ENCODE peak calls at places on chromosome 20, in ten cellular contexts. T is breast epithelium, H is sigmoid colon, J is uterus, Q is neural progenitor cell, O is mammary epithelial cell, M is heart right ventricle, N is cardiac muscle cell, F is transverse colon, C is stomach. W is an unnamed sample.

GRCh38 chr20:1185316-1185741 is 548 bp upstream of the TMEM74B start:
- DNase-seq in T (no peak), H (no peak), J (no peak), Q (peak; percentile 65), O (no peak), M (peak; percentile 26), N (no peak), F (no peak), C (no peak), W (no peak)

GRCh38 chr20:33262658-33263065 is 20.4 kb upstream of the BPIFB1 start:
- DNase-seq in T (no peak), H (no peak), J (no peak), Q (peak; percentile 86), O (peak; percentile 54), M (no peak), N (peak; percentile 81), F (no peak), C (peak; percentile 67), W (no peak)

GRCh38 chr20:2101057-2101934 is at the start of gene STK35:
- DNase-seq in T (peak; percentile 81), H (peak; percentile 92), J (no peak), Q (no peak), O (peak; percentile 65), M (peak; percentile 85), N (no peak), F (peak; percentile 85), C (no peak), W (peak; percentile 92)

GRCh38 chr20:48605364-48606116 is 222.3 kb downstream of the PREX1 start:
- DNase-seq in T (peak; percentile 27), H (peak; percentile 51), J (no peak), Q (no peak), O (no peak), M (no peak), N (no peak), F (no peak), C (no peak), W (no peak)

GRCh38 chr20:57560554-57561355 is at the start of gene PCK1:
- DNase-seq in T (no peak), H (no peak), J (peak; percentile 65), Q (no peak), O (no peak), M (peak; percentile 65), N (peak; percentile 51), F (peak; percentile 96), C (peak; percentile 80), W (no peak)

GRCh38 chr20:37364927-37365272 is 19.0 kb downstream of the SRC start:
- DNase-seq in T (no peak), H (peak; percentile 38), J (no peak), Q (no peak), O (no peak), M (no peak), N (no peak), F (no peak), C (no peak), W (no peak)

GRCh38 chr20:18263723-18264122 is 24.6 kb upstream of the ZNF133 start:
- DNase-seq in T (no peak), H (no peak), J (no peak), Q (no peak), O (peak; percentile 65), M (no peak), N (no peak), F (peak; percentile 76), C (peak; percentile 47), W (no peak)

GRCh38 chr20:58888521-58889333 is 36.2 kb downstream of the GNAS start:
- DNase-seq in T (peak; percentile 82), H (peak; percentile 93), J (peak; percentile 83), Q (peak; percentile 96), O (peak; percentile 73), M (peak; percentile 83), N (peak; percentile 78), F (peak; percentile 87), C (peak; percentile 82), W (peak; percentile 84)

GRCh38 chr20:8587810-8588209 is 455.7 kb downstream of the PLCB1 start:
- DNase-seq in T (no peak), H (no peak), J (no peak), Q (no peak), O (no peak), M (no peak), N (no peak), F (no peak), C (no peak), W (no peak)

GRCh38 chr20:41391587-41392001 is 25.0 kb upstream of the EMILIN3 start:
- DNase-seq in T (no peak), H (no peak), J (no peak), Q (peak; percentile 30), O (peak; percentile 80), M (no peak), N (no peak), F (no peak), C (no peak), W (no peak)

GRCh38 chr20:18541741-18542140 is 25.5 kb upstream of the SMIM26 start:
- DNase-seq in T (no peak), H (no peak), J (no peak), Q (no peak), O (peak; percentile 75), M (no peak), N (no peak), F (no peak), C (no peak), W (no peak)

GRCh38 chr20:9068896-9069663 is at the start of gene PLCB4:
- DNase-seq in T (peak; percentile 64), H (peak; percentile 73), J (peak; percentile 36), Q (peak; percentile 74), O (peak; percentile 35), M (peak; percentile 52), N (peak; percentile 34), F (peak; percentile 60), C (peak; percentile 68), W (peak; percentile 73)

GRCh38 chr20:2875690-2876203 is 2.5 kb downstream of the PTPRA start:
- DNase-seq in T (no peak), H (no peak), J (no peak), Q (no peak), O (no peak), M (no peak), N (no peak), F (no peak), C (no peak), W (no peak)

GRCh38 chr20:625360-625932 is 15.3 kb upstream of the TCF15 start:
- DNase-seq in T (no peak), H (no peak), J (no peak), Q (no peak), O (no peak), M (no peak), N (no peak), F (no peak), C (no peak), W (no peak)

GRCh38 chr20:59667981-59668515 is 63.7 kb downstream of the PHACTR3 start:
- DNase-seq in T (no peak), H (no peak), J (no peak), Q (no peak), O (no peak), M (no peak), N (no peak), F (no peak), C (no peak), W (no peak)

GRCh38 chr20:47306095-47306494 is 50.4 kb downstream of the ZMYND8 start:
- DNase-seq in T (no peak), H (peak; percentile 46), J (no peak), Q (no peak), O (no peak), M (no peak), N (no peak), F (no peak), C (no peak), W (no peak)

GRCh38 chr20:2326046-2326445 is 30.2 kb downstream of the TGM3 start:
- DNase-seq in T (no peak), H (no peak), J (no peak), Q (no peak), O (no peak), M (no peak), N (no peak), F (no peak), C (no peak), W (no peak)

GRCh38 chr20:47576516-47577033 is 74.9 kb downstream of the NCOA3 start:
- DNase-seq in T (no peak), H (peak; percentile 78), J (peak; percentile 60), Q (peak; percentile 32), O (peak; percentile 78), M (peak; percentile 39), N (peak; percentile 90), F (peak; percentile 57), C (peak; percentile 55), W (peak; percentile 64)

GRCh38 chr20:54742193-54742592 is 266.8 kb downstream of the DOK5 start:
- DNase-seq in T (no peak), H (no peak), J (no peak), Q (no peak), O (no peak), M (no peak), N (no peak), F (no peak), C (no peak), W (no peak)

GRCh38 chr20:54744097-54744496 is 268.7 kb downstream of the DOK5 start:
- DNase-seq in T (no peak), H (no peak), J (no peak), Q (no peak), O (no peak), M (no peak), N (no peak), F (no peak), C (no peak), W (no peak)

GRCh38 chr20:54746796-54747195 is 271.4 kb downstream of the DOK5 start:
- DNase-seq in T (no peak), H (no peak), J (no peak), Q (no peak), O (no peak), M (no peak), N (no peak), F (no peak), C (no peak), W (no peak)

GRCh38 chr20:54745780-54746179 is 270.4 kb downstream of the DOK5 start:
- DNase-seq in T (no peak), H (no peak), J (no peak), Q (no peak), O (no peak), M (no peak), N (no peak), F (no peak), C (no peak), W (no peak)
- H3K27ac ChIP-seq in T (no peak overlapping the region), H (no peak overlapping the region), J (no peak overlapping the region), Q (no peak overlapping the region), O (no peak overlapping the region), M (no peak overlapping the region), N (no peak overlapping the region), F (no peak overlapping the region), C (no peak overlapping the region), W (no peak overlapping the region)

GRCh38 chr20:51093240-51093763 is 70.4 kb upstream of the KCNG1 start:
- DNase-seq in T (no peak), H (no peak), J (no peak), Q (no peak), O (no peak), M (no peak), N (no peak), F (no peak), C (no peak), W (no peak)
- H3K27me3 ChIP-seq in T (no peaks in the 10 kb centered on the region), H (peaks cover 51% of the 10 kb centered on the region), J (peaks cover 11% of the 10 kb centered on the region), Q (no peaks in the 10 kb centered on the region), O (peaks cover 5% of the 10 kb centered on the region), M (peaks cover 83% of the 10 kb centered on the region), N (no peaks in the 10 kb centered on the region), F (peaks cover 36% of the 10 kb centered on the region), C (no peaks in the 10 kb centered on the region), W (peaks cover 79% of the 10 kb centered on the region)

GRCh38 chr20:63782051-63782471 is 42.5 kb downstream of the SLC2A4RG start:
- DNase-seq in T (no peak), H (no peak), J (no peak), Q (no peak), O (no peak), M (no peak), N (no peak), F (no peak), C (no peak), W (no peak)
- TF ChIP-seq CTCF in T (no peak), H (no peak), J (no peak), Q (no peak), O (no peak), M (no peak), N (no peak), F (no peak), C (no peak), W (no peak)

GRCh38 chr20:45810191-45810590 is 2.3 kb upstream of the UBE2C start:
- DNase-seq in T (no peak), H (no peak), J (no peak), Q (no peak), O (no peak), M (no peak), N (no peak), F (no peak), C (no peak), W (no peak)
- H3K27ac ChIP-seq in T (no peak overlapping the region), H (no peak overlapping the region), J (no peak overlapping the region), Q (no peak overlapping the region), O (no peak overlapping the region), M (no peak overlapping the region), N (no peak overlapping the region), F (no peak overlapping the region), C (no peak overlapping the region), W (no peak overlapping the region)